ENCODE peak calls at places on chromosome 6, in four cellular contexts. K is NB4, T is cardiac fibroblast, H is ELR. L is an unnamed sample.

GRCh38 chr6:116087437-116088027 is 13.1 kb upstream of the NT5DC1 start:
- DNase-seq in K (no peak), T (peak), H (peak), L (peak)

GRCh38 chr6:105791569-105792318 is 294.4 kb upstream of the PRDM1 start:
- DNase-seq in K (peak), T (no peak), H (no peak), L (no peak)

GRCh38 chr6:164322533-164322932 is 908.0 kb downstream of the QKI start:
- DNase-seq in K (no peak), T (peak), H (peak), L (no peak)

GRCh38 chr6:53910834-53911233 is 116.0 kb downstream of the LRRC1 start:
- DNase-seq in K (no peak), T (peak), H (no peak), L (no peak)

GRCh38 chr6:131782764-131783163 is 25.1 kb upstream of the ENPP1 start:
- DNase-seq in K (no peak), T (no peak), H (no peak), L (no peak)

GRCh38 chr6:117624869-117625481 is 22.7 kb upstream of the GOPC start:
- DNase-seq in K (peak), T (peak), H (peak), L (no peak)

GRCh38 chr6:170292111-170292777 is 1.4 kb upstream of the DLL1 start:
- DNase-seq in K (no peak), T (no peak), H (no peak), L (no peak)

GRCh38 chr6:16851758-16852157 is 90.5 kb upstream of the ATXN1 start:
- DNase-seq in K (peak), T (no peak), H (peak), L (peak)

GRCh38 chr6:129251669-129252376 is 368.9 kb downstream of the LAMA2 start:
- DNase-seq in K (peak), T (peak), H (peak), L (peak)

GRCh38 chr6:16097382-16098171 is 31.3 kb upstream of the MYLIP start:
- DNase-seq in K (no peak), T (no peak), H (no peak), L (no peak)

GRCh38 chr6:73200247-73200646 is 25.0 kb downstream of the KHDC1L start:
- DNase-seq in K (no peak), T (no peak), H (no peak), L (no peak)

GRCh38 chr6:170152111-170152926 is 138.6 kb downstream of the DLL1 start:
- DNase-seq in K (no peak), T (no peak), H (no peak), L (no peak)

GRCh38 chr6:99348823-99349619 is 453 bp downstream of the FAXC start:
- DNase-seq in K (no peak), T (no peak), H (no peak), L (no peak)

GRCh38 chr6:53300656-53301551 is 47.8 kb downstream of the ELOVL5 start:
- DNase-seq in K (no peak), T (peak), H (no peak), L (peak)

GRCh38 chr6:35727206-35727934 is 9.5 kb upstream of the ARMC12 start:
- DNase-seq in K (peak), T (peak), H (peak), L (peak)